ENCODE peak calls at places on chromosomes 6 and 20, in nine cellular contexts. L is lung; Z is fibroblast of lung; P is CD4-positive, alpha-beta T cell; W is thyroid gland; A is cardiac muscle cell; I is left ventricle myocardium inferior; U is CD8-positive, alpha-beta T cell; N is dorsolateral prefrontal cortex. J is an unnamed sample.

GRCh38 chr6:124007915-124008688 is 204.4 kb downstream of the NKAIN2 start:
- DNase-seq in I (no peak), Z (peak; percentile 4), U (no peak), W (no peak), P (no peak), A (no peak), L (no peak), N (no peak), J (no peak)

GRCh38 chr6:157023958-157024357 is 246.8 kb downstream of the ARID1B start:
- DNase-seq in L (no peak), A (peak; percentile 66), U (no peak), W (peak; percentile 20), I (no peak), N (no peak), Z (peak; percentile 94), P (no peak), J (no peak)

GRCh38 chr6:134753001-134753400 is 196.9 kb downstream of the ALDH8A1 start:
- DNase-seq in P (no peak), U (no peak), L (no peak), A (no peak), I (no peak), W (no peak), N (no peak), Z (no peak), J (no peak)

GRCh38 chr20:58818585-58819285 is 32.0 kb downstream of the GNAS-AS1 start:
- DNase-seq in L (no peak), A (peak; percentile 48), Z (no peak), P (no peak), W (no peak), U (no peak), I (no peak), N (no peak), J (peak; percentile 78)

GRCh38 chr6:119137194-119138072 is 59.0 kb upstream of the FAM184A start:
- DNase-seq in W (no peak), I (no peak), L (no peak), Z (peak; percentile 71), U (no peak), A (peak; percentile 60), P (no peak), N (no peak), J (peak; percentile 31)

GRCh38 chr6:45667265-45667664 is 289.5 kb upstream of the SUPT3H start:
- DNase-seq in L (no peak), Z (no peak), N (no peak), W (no peak), A (no peak), P (no peak), I (no peak), U (no peak), J (no peak)

GRCh38 chr6:149964243-149965190 is 774 bp downstream of the ULBP1 start:
- DNase-seq in P (no peak), W (peak; percentile 14), I (no peak), L (no peak), U (peak; percentile 31), N (no peak), A (peak; percentile 17), Z (peak; percentile 30), J (no peak)

GRCh38 chr20:48898896-48899513 is 22.5 kb upstream of the ARFGEF2 start:
- DNase-seq in W (no peak), I (no peak), L (no peak), U (no peak), Z (no peak), N (no peak), A (no peak), P (no peak), J (no peak)

GRCh38 chr6:83921315-83921714 is 61.8 kb downstream of the CYB5R4 start:
- DNase-seq in N (no peak), A (no peak), I (no peak), W (no peak), P (no peak), U (no peak), Z (no peak), L (no peak), J (no peak)

GRCh38 chr6:1516742-1517520 is 92.8 kb upstream of the FOXC1 start:
- DNase-seq in N (no peak), W (no peak), U (no peak), I (no peak), P (no peak), L (no peak), A (no peak), Z (no peak), J (no peak)

GRCh38 chr20:8932192-8933150 is 136.4 kb upstream of the PLCB4 start:
- DNase-seq in I (no peak), P (no peak), U (no peak), A (peak; percentile 10), N (no peak), L (no peak), W (no peak), Z (peak; percentile 21), J (peak; percentile 6)

GRCh38 chr6:95143408-95144180 is 433.7 kb upstream of the MANEA start:
- DNase-seq in P (no peak), Z (no peak), N (no peak), I (no peak), U (no peak), A (no peak), W (no peak), L (no peak), J (no peak)

GRCh38 chr20:2397595-2398145 is 17.0 kb downstream of the TGM6 start:
- DNase-seq in W (no peak), P (no peak), N (no peak), Z (no peak), A (no peak), U (no peak), L (no peak), I (no peak), J (no peak)

GRCh38 chr6:148997863-148998262 is 251.0 kb downstream of the UST start:
- DNase-seq in P (no peak), Z (peak; percentile 87), N (no peak), W (no peak), U (no peak), L (no peak), A (peak; percentile 14), I (no peak), J (no peak)

GRCh38 chr6:149963212-149963461 is 606 bp upstream of the ULBP1 start:
- DNase-seq in I (no peak), P (no peak), N (no peak), Z (peak; percentile 59), A (peak; percentile 40), W (no peak), L (no peak), U (no peak), J (no peak)

GRCh38 chr6:36368921-36369880 is 18.3 kb downstream of the ETV7 start:
- DNase-seq in U (no peak), L (peak; percentile 49), W (no peak), N (no peak), A (peak; percentile 92), Z (peak; percentile 48), I (no peak), P (no peak), J (peak; percentile 29)

GRCh38 chr6:10269814-10270472 is 144.9 kb downstream of the TFAP2A start:
- DNase-seq in A (no peak), N (no peak), P (no peak), I (no peak), U (no peak), Z (no peak), W (no peak), L (no peak), J (no peak)

GRCh38 chr20:33827629-33828325 is 16.6 kb downstream of the CHMP4B start:
- DNase-seq in U (no peak), I (no peak), A (no peak), W (no peak), P (no peak), L (no peak), N (no peak), Z (no peak), J (no peak)

GRCh38 chr20:33829636-33830035 is 18.5 kb downstream of the CHMP4B start:
- DNase-seq in N (no peak), Z (no peak), W (no peak), I (no peak), L (no peak), U (no peak), P (no peak), A (no peak), J (no peak)

GRCh38 chr20:33828912-33829560 is 17.9 kb downstream of the CHMP4B start:
- DNase-seq in A (no peak), N (no peak), L (no peak), I (no peak), W (no peak), Z (no peak), P (no peak), U (no peak), J (no peak)

GRCh38 chr20:33827109-33827508 is 16.0 kb downstream of the CHMP4B start:
- DNase-seq in W (no peak), A (no peak), I (no peak), Z (no peak), P (no peak), N (no peak), U (no peak), L (no peak), J (no peak)

DNA sequence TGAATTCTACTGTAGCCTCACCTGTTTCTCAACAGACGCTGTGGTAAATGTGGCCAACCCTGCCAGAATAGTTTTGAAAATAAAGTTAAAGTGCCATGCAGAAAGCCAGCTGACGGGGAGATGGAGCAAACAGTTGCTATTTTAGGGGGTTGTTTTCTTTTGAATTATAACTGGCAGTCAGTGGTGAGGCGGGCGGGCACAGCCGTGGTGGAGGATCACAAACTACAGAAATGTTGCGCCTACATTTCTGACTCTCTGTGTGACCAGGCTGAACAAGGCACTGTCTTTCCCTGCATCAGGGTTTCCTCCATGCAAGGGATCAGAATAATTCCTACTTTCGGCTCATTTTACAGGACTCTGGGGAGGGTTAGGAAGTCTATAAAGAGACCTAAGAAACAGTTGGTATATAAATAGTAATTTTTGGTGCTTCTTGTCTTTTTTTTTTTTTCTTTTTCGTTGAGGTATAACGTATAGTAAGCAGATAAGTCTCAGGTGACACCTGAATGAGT is 17.2 kb downstream of the CHMP4B start:
- DNase-seq in W (peak; percentile 60), Z (no peak), I (no peak), U (no peak), N (no peak), P (no peak), L (no peak), A (no peak), J (no peak)
- H3K27ac ChIP-seq in W (peak overlapping the region; percentile 87), Z (no peak overlapping the region), I (peak overlapping the region; percentile 46), U (no peak overlapping the region), N (no peak overlapping the region), P (no peak overlapping the region), L (no peak overlapping the region), A (peak overlapping the region; percentile 58), J (no peak overlapping the region)

GRCh38 chr20:63441136-63441776 is 31.2 kb downstream of the KCNQ2 start:
- DNase-seq in W (no peak), U (peak; percentile 29), P (peak; percentile 11), Z (no peak), A (no peak), L (no peak), I (no peak), N (no peak), J (no peak)
- H3K27ac ChIP-seq in W (no peak overlapping the region), U (no peak overlapping the region), P (no peak overlapping the region), Z (no peak overlapping the region), A (no peak overlapping the region), L (no peak overlapping the region), I (no peak overlapping the region), N (no peak overlapping the region), J (no peak overlapping the region)

GRCh38 chr20:51767018-51767866 is 948 bp downstream of the ATP9A start:
- DNase-seq in N (peak; percentile 89), P (peak; percentile 3), I (peak; percentile 65), W (peak; percentile 95), L (peak; percentile 87), A (peak; percentile 35), Z (peak; percentile 25), U (peak; percentile 31), J (peak; percentile 58)
- H3K27ac ChIP-seq in N (peak overlapping the region; percentile 83), P (no peak overlapping the region), I (peak overlapping the region; percentile 58), W (peak overlapping the region; percentile 85), L (no peak overlapping the region), A (no peak overlapping the region), Z (peak overlapping the region; percentile 49), U (no peak overlapping the region), J (peak overlapping the region; percentile 67)

GRCh38 chr20:62312662-62312977 is 9.8 kb downstream of the ADRM1 start:
- DNase-seq in W (no peak), P (no peak), A (no peak), I (no peak), N (no peak), L (no peak), U (no peak), Z (no peak), J (no peak)
- H3K27ac ChIP-seq in W (no peak overlapping the region), P (no peak overlapping the region), A (no peak overlapping the region), I (no peak overlapping the region), N (no peak overlapping the region), L (no peak overlapping the region), U (no peak overlapping the region), Z (no peak overlapping the region), J (no peak overlapping the region)